ENCODE peak calls at places on chromosomes 2 and 18, in five cellular contexts. Y is tibial artery, P is breast epithelium, W is lower lobe of right lung, H is neural progenitor cell. A is an unnamed sample.

GRCh38 chr2:173493874-173494273 is 139.2 kb downstream of the CDCA7 start:
- DNase-seq in P (no peak), W (no peak), Y (no peak), H (no peak), A (no peak)

GRCh38 chr2:97067279-97068004 is 27.2 kb downstream of the FAHD2B start:
- DNase-seq in P (no peak), Y (no peak), W (no peak), H (no peak), A (no peak)

GRCh38 chr18:8654482-8655451 is 45.5 kb downstream of the RAB12 start:
- DNase-seq in Y (no peak), P (no peak), W (no peak), H (no peak), A (no peak)

GRCh38 chr18:41732371-41732770 is 222.7 kb upstream of the PIK3C3 start:
- DNase-seq in P (no peak), W (no peak), Y (no peak), H (no peak), A (no peak)

GRCh38 chr2:48420512-48421197 is 109.3 kb upstream of the STON1 start:
- DNase-seq in W (peak), Y (peak), H (peak), P (peak), A (peak)

GRCh38 chr2:158134655-158135054 is 33.0 kb downstream of the UPP2 start:
- DNase-seq in P (no peak), H (no peak), W (no peak), Y (no peak), A (no peak)

GRCh38 chr18:39360072-39360471 is 1794.5 kb upstream of the CELF4 start:
- DNase-seq in Y (no peak), P (no peak), W (no peak), H (no peak), A (no peak)

GRCh38 chr2:12223732-12224131 is 477.3 kb downstream of the LPIN1 start:
- DNase-seq in W (no peak), H (no peak), Y (no peak), P (no peak), A (no peak)

GRCh38 chr2:20052229-20052871 is 922 bp upstream of the LAPTM4A start:
- DNase-seq in Y (no peak), W (no peak), P (no peak), H (no peak), A (no peak)

GRCh38 chr2:34570266-34570872 is 971.3 kb upstream of the FAM98A start:
- DNase-seq in P (no peak), W (no peak), Y (no peak), H (peak), A (peak)

GRCh38 chr18:3262234-3263171 is 570 bp downstream of the MYL12B start:
- DNase-seq in H (no peak), W (no peak), Y (no peak), P (no peak), A (no peak)

GRCh38 chr2:20125164-20125563 is 73.7 kb upstream of the LAPTM4A start:
- DNase-seq in Y (no peak), P (no peak), H (no peak), W (no peak), A (no peak)

GRCh38 chr2:33238111-33238510 is 238.3 kb upstream of the RASGRP3 start:
- DNase-seq in W (no peak), H (no peak), Y (no peak), P (no peak), A (no peak)

GRCh38 chr18:75384144-75384543 is 43.4 kb downstream of the SMIM21 start:
- DNase-seq in H (no peak), Y (no peak), W (no peak), P (no peak), A (no peak)

GRCh38 chr2:121245913-121246312 is 39.1 kb downstream of the TFCP2L1 start:
- DNase-seq in H (no peak), W (peak), P (no peak), Y (peak), A (no peak)

GRCh38 chr18:24014986-24015896 is 687 bp downstream of the TTC39C start:
- DNase-seq in H (peak), Y (peak), W (peak), P (peak), A (no peak)

GRCh38 chr2:224910535-224910934 is 131.7 kb downstream of the DOCK10 start:
- DNase-seq in P (no peak), Y (no peak), H (no peak), W (no peak), A (no peak)

GRCh38 chr2:223123859-223124610 is 72.0 kb downstream of the KCNE4 start:
- DNase-seq in H (no peak), Y (no peak), W (no peak), P (no peak), A (no peak)

GRCh38 chr2:40030451-40030975 is 251.5 kb upstream of the THUMPD2 start:
- DNase-seq in Y (no peak), W (no peak), P (no peak), H (no peak), A (no peak)

GRCh38 chr18:61464551-61465102 is 131.4 kb downstream of the CDH20 start:
- DNase-seq in P (no peak), W (no peak), H (no peak), Y (no peak), A (no peak)

GRCh38 chr2:195848119-195848899 is 191.3 kb downstream of the SLC39A10 start:
- DNase-seq in W (no peak), Y (no peak), P (no peak), H (no peak), A (no peak)

GRCh38 chr2:134410831-134411231 is 157.0 kb downstream of the MGAT5 start:
- DNase-seq in H (no peak), Y (no peak), W (no peak), P (no peak), A (no peak)

GRCh38 chr2:218368621-218369153 is 12.0 kb downstream of the CATIP start:
- DNase-seq in Y (no peak), W (peak), H (peak), P (peak), A (no peak)

GRCh38 chr2:118221952-118222594 is 133.8 kb downstream of the INSIG2 start:
- DNase-seq in H (peak), W (no peak), Y (no peak), P (peak), A (no peak)

GRCh38 chr2:170324640-170325046 is 146.7 kb downstream of the MYO3B start:
- DNase-seq in W (no peak), H (peak), Y (no peak), P (no peak), A (peak)

DNA sequence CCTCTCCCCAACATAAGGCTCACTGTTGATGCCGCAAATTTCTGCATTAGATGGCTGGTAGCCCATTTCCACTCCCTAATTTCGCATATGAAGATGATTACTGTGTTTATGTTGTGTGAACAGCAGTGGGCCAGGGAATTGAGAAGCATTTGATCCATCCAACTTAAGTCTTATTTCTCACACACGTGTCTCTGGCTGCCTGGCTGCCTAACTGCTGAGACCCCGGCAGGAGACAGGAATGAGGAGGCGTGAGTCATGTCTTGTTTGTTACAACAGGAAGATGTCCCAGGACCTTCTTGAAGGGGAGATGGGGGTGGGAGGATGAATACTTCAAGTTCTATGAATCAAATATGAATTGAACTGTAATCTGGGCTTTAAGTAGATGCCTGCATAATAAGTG is 294.0 kb downstream of the ALK start:
- DNase-seq in Y (no peak), H (no peak), W (no peak), P (no peak), A (no peak)
- H3K27ac ChIP-seq in Y (no peak), H (no peak), W (no peak), P (no peak), A (no peak)

GRCh38 chr18:79471048-79471447 is 75.3 kb downstream of the NFATC1 start:
- DNase-seq in W (no peak), P (peak), Y (no peak), H (no peak), A (no peak)

GRCh38 chr18:79469751-79470150 is 74.0 kb downstream of the NFATC1 start:
- DNase-seq in P (no peak), H (no peak), W (no peak), Y (no peak), A (no peak)

GRCh38 chr18:79470547-79470946 is 74.8 kb downstream of the NFATC1 start:
- DNase-seq in Y (no peak), H (no peak), W (no peak), P (no peak), A (no peak)

GRCh38 chr18:79472946-79473345 is 77.2 kb downstream of the NFATC1 start:
- DNase-seq in W (no peak), P (no peak), H (no peak), Y (no peak), A (no peak)

DNA sequence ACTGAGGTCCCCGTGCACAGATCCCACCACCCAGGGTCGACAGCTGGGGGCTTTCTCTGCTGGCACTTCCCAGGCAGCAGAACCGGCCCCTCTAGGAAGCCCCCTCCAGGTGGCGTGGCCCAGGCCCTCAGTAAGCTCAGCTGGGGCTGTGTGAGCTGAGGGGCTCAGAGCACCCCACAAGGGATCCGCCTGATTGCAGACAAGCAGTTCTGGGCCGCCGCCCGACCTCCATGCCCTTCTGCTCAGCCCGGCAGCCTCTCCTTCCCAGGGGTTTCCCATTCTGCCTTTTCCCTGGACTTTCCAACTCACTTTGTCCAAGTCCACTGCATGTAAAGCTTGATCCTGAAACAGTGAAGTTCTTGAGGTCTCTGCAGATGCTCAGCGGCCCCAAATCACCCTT is 76.4 kb downstream of the NFATC1 start:
- DNase-seq in W (no peak), Y (no peak), H (no peak), P (no peak), A (no peak)
- H3K27ac ChIP-seq in W (no peak), Y (no peak), H (no peak), P (no peak), A (no peak)

DNA sequence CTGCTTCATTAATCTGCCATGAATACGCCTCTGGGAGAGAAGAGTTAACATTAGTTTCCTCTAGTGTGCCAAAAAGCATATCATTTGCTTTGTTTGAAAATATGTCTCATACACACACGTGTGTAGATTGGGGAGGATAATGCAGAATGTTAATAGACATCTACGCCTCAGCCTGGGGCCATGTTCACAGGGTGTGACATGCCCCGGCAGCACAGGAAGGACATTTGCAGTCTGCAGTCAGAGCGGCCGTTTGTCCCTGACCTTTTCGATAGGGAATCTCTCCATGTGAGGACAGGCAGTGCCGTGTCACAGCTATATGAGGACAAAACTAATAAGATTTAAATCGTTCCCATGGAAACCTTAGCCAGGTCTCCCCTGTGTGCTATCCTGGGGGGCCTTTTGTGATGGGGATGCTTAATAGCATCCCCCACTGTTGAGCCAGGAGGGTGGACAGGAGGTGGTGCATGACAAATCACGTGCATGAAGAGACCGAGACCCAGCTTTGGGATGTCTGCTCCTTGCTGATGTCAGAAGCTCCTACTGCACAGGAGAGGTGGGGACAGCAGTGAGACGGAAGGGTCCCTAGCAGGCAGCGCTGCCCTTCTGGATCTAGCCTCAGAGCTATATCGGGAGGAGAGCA is 100.5 kb downstream of the RNF144A start:
- DNase-seq in P (no peak), Y (no peak), H (no peak), W (no peak), A (no peak)
- H3K27ac ChIP-seq in P (no peak), Y (no peak), H (no peak), W (no peak), A (no peak)

GRCh38 chr2:84841577-84841976 is 39.3 kb downstream of the TRABD2A start:
- DNase-seq in Y (no peak), W (no peak), P (no peak), H (no peak), A (no peak)

GRCh38 chr2:84839851-84840250 is 41.0 kb downstream of the TRABD2A start:
- DNase-seq in Y (peak), P (no peak), H (no peak), W (no peak), A (no peak)

GRCh38 chr2:84844141-84844540 is 36.7 kb downstream of the TRABD2A start:
- DNase-seq in H (no peak), W (no peak), P (no peak), Y (no peak), A (no peak)

GRCh38 chr2:84838434-84839145 is 42.3 kb downstream of the TRABD2A start:
- DNase-seq in Y (peak), P (no peak), H (no peak), W (no peak), A (no peak)

DNA sequence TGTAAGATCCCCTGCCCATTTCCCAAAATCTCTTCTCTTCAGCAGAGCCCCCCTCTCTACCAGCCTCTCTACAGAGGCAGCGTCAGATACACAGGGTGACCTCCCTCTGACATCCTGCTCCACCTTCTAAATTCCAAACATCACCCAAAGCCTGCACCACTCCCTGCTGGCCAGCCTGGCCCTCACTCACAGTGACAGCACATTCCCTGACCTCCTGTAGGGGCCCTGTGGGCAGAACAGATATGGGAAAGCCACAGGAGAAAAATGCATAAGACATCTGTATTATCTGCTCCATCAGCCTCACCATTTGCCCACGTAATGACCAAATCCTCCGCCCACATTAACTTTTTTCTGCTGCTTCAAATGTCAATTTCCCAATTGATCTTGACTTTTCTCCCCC is 40.6 kb downstream of the TRABD2A start:
- DNase-seq in P (no peak), H (no peak), W (no peak), Y (peak), A (no peak)
- H3K27ac ChIP-seq in P (no peak), H (no peak), W (no peak), Y (no peak), A (no peak)

GRCh38 chr2:234162876-234163275 is 112.4 kb downstream of the SPP2 start:
- DNase-seq in H (no peak), P (no peak), Y (no peak), W (no peak), A (no peak)
- H3K27ac ChIP-seq in H (no peak), P (no peak), Y (no peak), W (no peak), A (no peak)

GRCh38 chr2:230690439-230690838 is 22.2 kb upstream of the CAB39 start:
- DNase-seq in H (no peak), Y (no peak), W (peak), P (no peak), A (no peak)
- H3K27ac ChIP-seq in H (no peak), Y (no peak), W (no peak), P (no peak), A (no peak)

A was measured in iPS DF 6.9.